ENCODE peak calls at places on chromosomes 1 and 21, in five cellular contexts. W is PC-3, L is MM.1S, E is IMR-90, Y is PC-9. K is an unnamed sample. For H3K4me1, the result is how much of the 10 kb centered on the place peaks cover.

GRCh38 chr1:6234502-6235295 is 1.1 kb downstream of the ICMT start:
- DNase-seq in W (peak), L (no peak), E (peak), Y (peak), K (peak)

GRCh38 chr1:219422811-219423598 is 189.9 kb downstream of the ZC3H11B start:
- DNase-seq in W (peak), L (no peak), E (peak), Y (no peak), K (peak)

GRCh38 chr1:38608202-38608864 is 251.2 kb downstream of the RRAGC start:
- DNase-seq in W (no peak), L (no peak), E (peak), Y (no peak), K (peak)

GRCh38 chr1:20361805-20362381 is 71.2 kb downstream of the VWA5B1 start:
- DNase-seq in W (peak), L (no peak), E (peak), Y (peak), K (peak)

GRCh38 chr1:2582401-2582800 is 4.2 kb upstream of the PRXL2B start:
- DNase-seq in W (no peak), L (no peak), E (no peak), Y (no peak), K (peak)

GRCh38 chr1:209643295-209644020 is 8.8 kb downstream of the LAMB3 start:
- DNase-seq in W (no peak), L (no peak), E (no peak), Y (no peak), K (peak)

GRCh38 chr1:25641931-25642611 is 25.5 kb downstream of the MAN1C1 start:
- DNase-seq in W (no peak), L (peak), E (peak), Y (no peak), K (no peak)

GRCh38 chr1:25360596-25361581 is 22.8 kb downstream of the TMEM50A start:
- DNase-seq in W (peak), L (no peak), E (peak), Y (no peak), K (peak)

GRCh38 chr21:42258150-42258884 is 39.4 kb downstream of the ABCG1 start:
- DNase-seq in W (peak), L (peak), E (peak), Y (peak), K (peak)

DNA sequence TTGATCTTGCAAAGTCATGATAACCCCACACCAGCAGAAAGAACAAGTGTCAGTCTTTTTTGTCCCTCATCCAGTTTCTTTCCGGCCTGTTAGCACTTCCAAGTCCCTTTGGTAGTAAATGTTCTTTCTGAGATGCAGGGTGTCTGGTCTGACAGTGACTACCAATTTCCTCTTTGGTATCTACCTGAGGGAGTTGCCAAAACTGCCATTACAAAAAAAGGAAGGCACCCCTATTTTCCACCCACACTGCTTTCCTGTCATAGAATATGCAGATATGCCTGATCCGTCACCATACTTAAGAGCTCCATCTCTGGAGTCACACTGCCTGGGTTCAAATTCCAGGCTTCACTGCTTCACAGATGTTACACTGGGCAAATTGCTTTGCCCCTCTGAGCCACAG is 72.4 kb downstream of the ZNF281 start:
- DNase-seq in W (no peak), L (no peak), E (no peak), Y (no peak), K (no peak)
- H3K4me2 ChIP-seq in W (no peak), L (no peak), E (no peak), Y (peak), K (no peak)

DNA sequence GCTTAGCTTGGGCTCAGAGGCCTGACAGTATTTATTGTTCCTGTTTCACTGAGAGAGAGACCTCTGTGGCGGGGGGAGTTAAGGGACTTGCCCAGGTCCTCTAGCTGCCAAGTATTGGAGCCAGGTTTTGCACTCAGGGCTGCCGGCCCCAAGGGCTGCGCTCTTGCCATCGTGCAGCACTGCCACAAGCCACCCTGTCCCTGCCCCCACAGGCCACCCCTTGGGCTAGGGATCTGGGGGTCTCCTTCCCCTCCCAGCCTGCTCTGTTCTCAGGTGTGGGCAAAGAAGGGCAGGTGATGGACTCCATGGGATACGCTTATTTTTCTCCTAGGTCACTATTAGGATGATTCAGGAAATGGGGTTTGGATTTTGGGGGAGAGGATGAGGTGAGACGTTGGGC is 8.7 kb downstream of the KIAA1614 start:
- DNase-seq in W (no peak), L (no peak), E (no peak), Y (no peak), K (peak)
- H3K4me1 ChIP-seq in W (under half), L (under half), E (under half), Y (under half), K (under half)

DNA sequence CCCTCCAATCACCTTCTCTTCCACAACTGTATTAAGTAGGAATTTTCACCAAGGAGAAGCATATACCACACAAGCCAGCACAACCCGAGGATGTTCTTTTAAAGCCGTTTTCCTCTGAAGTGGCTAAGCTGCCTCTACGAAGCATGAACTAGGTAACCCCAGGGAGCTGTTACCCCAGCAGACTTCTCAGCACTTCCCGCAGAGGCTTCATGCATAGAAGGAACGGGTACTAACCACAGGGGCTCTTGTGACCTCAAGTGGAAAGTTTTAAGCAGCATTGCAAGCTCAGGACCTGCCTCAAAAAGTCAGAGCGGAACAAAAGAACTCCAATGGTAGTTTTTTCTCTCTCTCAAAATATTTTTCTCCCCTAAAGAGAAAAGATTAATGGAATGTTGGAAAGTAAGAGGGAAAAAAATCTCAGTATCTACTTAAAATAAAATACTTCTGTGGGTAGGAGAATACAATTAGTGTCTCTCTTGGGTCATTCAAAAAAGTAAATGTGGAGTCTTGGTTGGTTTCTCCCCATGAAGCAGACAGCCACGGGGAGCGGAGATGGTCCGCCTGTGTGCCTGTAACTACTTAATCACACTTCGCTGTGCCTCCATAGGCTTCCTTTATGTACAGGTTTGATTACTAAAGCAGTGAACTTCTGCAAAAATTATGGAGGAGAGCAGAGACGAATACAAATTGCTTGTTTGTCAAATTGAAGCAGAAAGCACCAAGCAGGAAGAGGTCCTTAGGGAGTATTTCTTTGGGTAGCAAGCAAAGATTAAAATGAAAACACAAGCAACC is 40.9 kb downstream of the STX6 start:
- DNase-seq in W (no peak), L (no peak), E (no peak), Y (no peak), K (no peak)
- H3K4me2 ChIP-seq in W (no peak), L (no peak), E (no peak), Y (no peak), K (no peak)

GRCh38 chr1:226668173-226668560 is 70.9 kb downstream of the ITPKB start:
- DNase-seq in W (no peak), L (no peak), E (no peak), Y (no peak), K (no peak)
- H3K4me1 ChIP-seq in W (under half), L (under half), E (under half), Y (under half), K (under half)

GRCh38 chr21:15036189-15036588 is 28.6 kb downstream of the NRIP1 start:
- DNase-seq in W (no peak), L (no peak), E (no peak), Y (no peak), K (no peak)
- H3K4me2 ChIP-seq in W (no peak), L (no peak), E (no peak), Y (no peak), K (no peak)

GRCh38 chr1:226187019-226187322 is 430 bp upstream of the ACBD3 start:
- DNase-seq in W (no peak), L (no peak), E (no peak), Y (no peak), K (no peak)

GRCh38 chr1:226187380-226187779 is 839 bp upstream of the ACBD3 start:
- DNase-seq in W (no peak), L (no peak), E (no peak), Y (no peak), K (no peak)

GRCh38 chr1:226185153-226186036 is 1.1 kb downstream of the ACBD3 start:
- DNase-seq in W (peak), L (no peak), E (peak), Y (no peak), K (peak)

GRCh38 chr1:226186124-226187018 is at the start of gene ACBD3:
- DNase-seq in W (peak), L (peak), E (peak), Y (peak), K (peak)

GRCh38 chr1:226181996-226182714 is 4.4 kb downstream of the ACBD3 start:
- DNase-seq in W (peak), L (no peak), E (peak), Y (peak), K (peak)
- H3K4me1 ChIP-seq in W (under half), L (under half), E (under half), Y (under half), K (under half)

K was measured in osteoblast.